ENCODE peak calls at places on chromosome 12, in five cellular contexts. O is CD8-positive, alpha-beta memory T cell; L is tibial artery; P is caudate nucleus; R is RWPE2. S is an unnamed sample.

GRCh38 chr12:53595212-53595611 is 31.0 kb downstream of the ATF7 start:
- DNase-seq in O (no peak), L (no peak), P (no peak), R (no peak), S (no peak)

GRCh38 chr12:57208946-57209282 is 7.7 kb upstream of the NXPH4 start:
- DNase-seq in O (no peak), L (peak; percentile 81), P (peak; percentile 55), R (no peak), S (no peak)

GRCh38 chr12:20514598-20514997 is 146.3 kb downstream of the PDE3A start:
- DNase-seq in O (no peak), L (no peak), P (no peak), R (no peak), S (no peak)

GRCh38 chr12:115922952-115923564 is 354.4 kb downstream of the MED13L start:
- DNase-seq in O (no peak), L (no peak), P (no peak), R (no peak), S (no peak)

GRCh38 chr12:88300931-88301330 is 158.8 kb downstream of the TMTC3 start:
- DNase-seq in O (no peak), L (no peak), P (no peak), R (no peak), S (no peak)

GRCh38 chr12:32312049-32312670 is 87.2 kb upstream of the FGD4 start:
- DNase-seq in O (peak; percentile 15), L (no peak), P (no peak), R (no peak), S (no peak)

GRCh38 chr12:117498256-117498655 is 136.8 kb upstream of the NOS1 start:
- DNase-seq in O (no peak), L (no peak), P (no peak), R (no peak), S (no peak)

GRCh38 chr12:130754234-130755001 is 38.3 kb upstream of the RIMBP2 start:
- DNase-seq in O (no peak), L (no peak), P (no peak), R (no peak), S (no peak)

GRCh38 chr12:89157413-89157812 is 194.9 kb downstream of the DUSP6 start:
- DNase-seq in O (no peak), L (no peak), P (no peak), R (no peak), S (no peak)

GRCh38 chr12:114669501-114670256 is 14.3 kb downstream of the TBX3 start:
- DNase-seq in O (no peak), L (no peak), P (no peak), R (no peak), S (no peak)

GRCh38 chr12:130649101-130649571 is 67.0 kb downstream of the RIMBP2 start:
- DNase-seq in O (no peak), L (no peak), P (no peak), R (no peak), S (no peak)

GRCh38 chr12:49367381-49368239 is at the start of gene SPATS2:
- DNase-seq in O (no peak), L (peak; percentile 94), P (peak; percentile 65), R (no peak), S (no peak)

GRCh38 chr12:122862872-122863701 is 27.8 kb downstream of the HIP1R start:
- DNase-seq in O (no peak), L (peak; percentile 63), P (no peak), R (peak; percentile 74), S (no peak)
- H3K27ac ChIP-seq in O (no peak overlapping the region), L (no peak overlapping the region), P (peak overlapping the region; percentile 36), R (peak overlapping the region; percentile 77), S (no peak overlapping the region)

DNA sequence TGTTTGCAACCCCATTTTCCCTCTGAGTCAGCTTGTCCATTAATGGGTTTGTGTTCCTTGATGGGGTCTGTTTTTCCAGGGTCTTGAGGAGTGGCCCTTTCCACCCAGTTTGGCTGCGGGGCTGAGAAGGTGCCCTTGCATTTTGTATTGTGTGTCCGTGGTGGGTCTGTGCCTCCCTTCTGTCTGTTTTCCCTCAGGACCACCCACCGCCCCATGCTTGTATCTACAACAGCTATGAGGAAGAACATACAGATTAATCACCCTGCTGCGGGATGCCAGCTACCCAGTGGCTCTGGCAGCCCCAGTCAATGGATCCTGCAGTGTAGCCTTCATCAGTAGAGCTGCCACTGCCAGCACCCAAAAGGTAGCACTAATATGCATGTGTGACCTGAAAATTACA is 235.7 kb downstream of the CACNA1C start:
- DNase-seq in O (no peak), L (peak; percentile 60), P (no peak), R (no peak), S (no peak)
- H3K27ac ChIP-seq in O (no peak overlapping the region), L (peak overlapping the region; percentile 83), P (no peak overlapping the region), R (no peak overlapping the region), S (no peak overlapping the region)

GRCh38 chr12:24535334-24536019 is 413.4 kb downstream of the BCAT1 start:
- DNase-seq in O (no peak), L (no peak), P (no peak), R (no peak), S (no peak)
- H3K27ac ChIP-seq in O (no peak overlapping the region), L (peak overlapping the region; percentile 76), P (peak overlapping the region; percentile 58), R (no peak overlapping the region), S (no peak overlapping the region)

DNA sequence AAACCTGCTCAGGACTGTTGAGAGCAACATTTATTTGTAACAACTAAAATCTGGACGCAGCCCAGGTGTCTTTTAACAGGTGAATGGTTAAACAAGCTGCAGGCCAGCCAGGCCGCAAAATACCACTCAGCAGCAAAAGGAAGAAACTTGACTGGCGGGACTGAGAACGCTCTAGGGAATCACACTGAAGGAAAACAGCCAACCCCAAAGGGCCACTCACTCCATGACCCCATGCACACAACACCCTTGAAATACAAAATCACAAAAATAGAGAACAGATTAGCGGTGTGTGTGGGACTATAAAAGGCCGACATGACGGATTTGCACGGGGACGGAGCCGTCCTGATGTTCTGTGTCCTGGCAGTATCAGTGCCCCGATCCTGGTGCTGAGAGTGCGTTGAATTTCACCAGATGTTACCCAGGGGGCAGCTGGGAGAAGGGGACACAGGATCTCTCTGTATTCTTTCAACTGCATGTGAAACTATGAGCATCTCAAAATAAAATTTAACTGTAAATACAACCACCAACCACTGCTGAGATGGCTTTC is 23.0 kb downstream of the VPS37B start:
- DNase-seq in O (no peak), L (peak; percentile 51), P (no peak), R (peak; percentile 22), S (no peak)
- H3K27ac ChIP-seq in O (no peak overlapping the region), L (no peak overlapping the region), P (peak overlapping the region; percentile 90), R (peak overlapping the region; percentile 80), S (no peak overlapping the region)

DNA sequence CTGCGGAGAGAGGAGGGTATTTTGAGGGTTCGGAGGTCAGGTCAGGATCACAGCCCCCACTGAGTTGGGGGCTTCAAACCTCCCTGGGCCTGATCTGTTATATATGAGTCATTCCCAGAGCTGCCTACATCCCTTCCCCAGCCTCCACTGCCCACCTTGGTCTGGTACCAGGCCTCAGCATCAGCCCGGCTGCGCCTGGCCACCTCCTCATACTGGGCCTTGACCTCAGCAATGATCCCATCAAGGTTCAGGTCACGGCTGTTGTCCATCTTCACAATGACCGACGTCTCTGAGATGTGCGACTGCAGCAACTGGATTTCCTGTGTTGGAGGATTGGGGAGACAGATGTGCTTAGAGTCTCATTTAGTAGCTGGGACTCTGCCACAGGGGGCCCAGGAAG is 4.2 kb downstream of the KRT84 start:
- DNase-seq in O (no peak), L (no peak), P (no peak), R (no peak), S (no peak)
- H3K27ac ChIP-seq in O (no peak overlapping the region), L (no peak overlapping the region), P (no peak overlapping the region), R (no peak overlapping the region), S (no peak overlapping the region)

GRCh38 chr12:52146822-52147366 is 44.9 kb downstream of the KRT80 start:
- DNase-seq in O (no peak), L (no peak), P (no peak), R (no peak), S (no peak)
- H3K27ac ChIP-seq in O (no peak overlapping the region), L (peak overlapping the region; percentile 78), P (peak overlapping the region; percentile 79), R (peak overlapping the region; percentile 100), S (no peak overlapping the region)

GRCh38 chr12:22276846-22277245 is 57.7 kb downstream of the ST8SIA1 start:
- DNase-seq in O (no peak), L (no peak), P (no peak), R (no peak), S (no peak)

GRCh38 chr12:22272596-22272995 is 61.9 kb downstream of the ST8SIA1 start:
- DNase-seq in O (no peak), L (no peak), P (no peak), R (no peak), S (no peak)

GRCh38 chr12:22271036-22271435 is 63.5 kb downstream of the ST8SIA1 start:
- DNase-seq in O (no peak), L (no peak), P (no peak), R (no peak), S (no peak)

GRCh38 chr12:22275847-22276246 is 58.7 kb downstream of the ST8SIA1 start:
- DNase-seq in O (no peak), L (peak; percentile 97), P (no peak), R (peak; percentile 82), S (no peak)

GRCh38 chr12:22276313-22276712 is 58.2 kb downstream of the ST8SIA1 start:
- DNase-seq in O (no peak), L (no peak), P (no peak), R (no peak), S (no peak)
- H3K27ac ChIP-seq in O (no peak overlapping the region), L (peak overlapping the region; percentile 92), P (peak overlapping the region; percentile 22), R (peak overlapping the region; percentile 64), S (no peak overlapping the region)

DNA sequence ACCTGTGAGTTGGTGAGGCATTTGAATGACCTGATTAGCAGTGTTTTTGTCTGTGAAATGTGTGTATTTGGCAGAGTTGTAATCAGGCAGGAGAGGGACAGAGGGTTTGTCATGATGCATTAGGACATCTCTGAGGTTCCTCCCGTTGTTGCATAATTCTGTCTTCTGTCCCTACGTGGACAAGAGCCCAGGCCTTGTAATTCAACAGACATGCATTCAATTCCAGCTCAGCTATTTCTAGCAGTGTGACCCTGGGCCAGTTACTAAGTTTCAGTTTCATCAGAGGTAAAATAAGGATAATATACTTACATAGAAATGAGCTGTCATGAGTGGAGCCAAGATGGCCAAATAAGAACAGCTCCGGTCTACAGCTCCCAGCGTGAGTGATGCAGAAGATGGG is 208.6 kb downstream of the SLC38A4 start:
- DNase-seq in O (no peak), L (peak; percentile 83), P (no peak), R (no peak), S (no peak)
- H3K27ac ChIP-seq in O (no peak overlapping the region), L (peak overlapping the region; percentile 57), P (no peak overlapping the region), R (no peak overlapping the region), S (no peak overlapping the region)

GRCh38 chr12:52122904-52123303 is 43.4 kb downstream of the SMIM41 start:
- DNase-seq in O (no peak), L (no peak), P (no peak), R (no peak), S (no peak)

GRCh38 chr12:52127683-52128450 is 48.4 kb downstream of the SMIM41 start:
- DNase-seq in O (no peak), L (peak; percentile 35), P (no peak), R (no peak), S (no peak)

GRCh38 chr12:52126050-52126604 is 46.6 kb downstream of the SMIM41 start:
- DNase-seq in O (no peak), L (peak; percentile 53), P (no peak), R (no peak), S (no peak)

GRCh38 chr12:52126605-52127578 is 47.4 kb downstream of the SMIM41 start:
- DNase-seq in O (no peak), L (peak; percentile 70), P (no peak), R (no peak), S (peak; percentile 8)

DNA sequence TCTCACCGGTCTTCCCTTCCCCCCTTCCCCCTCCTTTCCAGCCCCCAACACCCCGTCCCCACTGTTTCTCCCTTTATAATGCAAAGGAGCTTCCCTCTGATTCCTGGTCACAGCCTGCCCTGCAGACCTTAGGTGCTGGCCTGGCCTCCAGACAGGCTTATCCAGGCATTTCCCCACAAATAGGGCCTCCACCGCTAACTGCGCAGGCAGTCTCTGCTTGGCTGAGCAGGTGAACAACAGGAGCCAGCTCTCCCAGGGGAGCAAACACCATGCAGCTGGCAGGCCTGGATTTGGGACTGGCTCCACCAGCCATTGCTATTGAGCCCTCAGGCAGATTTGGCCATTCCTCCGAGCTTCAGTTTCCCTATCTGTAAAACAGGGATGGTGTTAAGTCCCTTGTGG is 46.0 kb downstream of the SMIM41 start:
- DNase-seq in O (no peak), L (peak; percentile 31), P (no peak), R (no peak), S (no peak)
- H3K27ac ChIP-seq in O (no peak overlapping the region), L (no peak overlapping the region), P (peak overlapping the region; percentile 59), R (no peak overlapping the region), S (no peak overlapping the region)

S was measured in CD8-positive, alpha-beta T cell.